ENCODE peak calls at places on chromosomes 16 and 17, in nine cellular contexts. One of them, this sample, is unnamed.

GRCh38 chr17:59330314-59330942 is 1.0 kb upstream of the YPEL2 start:
- DNase-seq in GM06990: no peak
- DNase-seq in stomach: peak
- DNase-seq in AG10803: no peak
- DNase-seq in CD8-positive, alpha-beta T cell: no peak
- DNase-seq in PC-3: peak
- DNase-seq in choroid plexus epithelial cell: no peak
- DNase-seq in lung: peak
- DNase-seq in A549: peak
- DNase-seq in this sample: no peak

GRCh38 chr17:152860-153420 is 15.6 kb downstream of the SCGB1C2 start:
- DNase-seq in GM06990: no peak
- DNase-seq in stomach: no peak
- DNase-seq in AG10803: no peak
- DNase-seq in CD8-positive, alpha-beta T cell: no peak
- DNase-seq in PC-3: no peak
- DNase-seq in choroid plexus epithelial cell: no peak
- DNase-seq in lung: no peak
- DNase-seq in A549: no peak
- DNase-seq in this sample: no peak

GRCh38 chr16:66127459-66128362 is 238.8 kb upstream of the CDH5 start:
- DNase-seq in GM06990: no peak
- DNase-seq in stomach: no peak
- DNase-seq in AG10803: no peak
- DNase-seq in CD8-positive, alpha-beta T cell: no peak
- DNase-seq in PC-3: peak
- DNase-seq in choroid plexus epithelial cell: peak
- DNase-seq in lung: no peak
- DNase-seq in A549: no peak
- DNase-seq in this sample: no peak

GRCh38 chr16:17408955-17409441 is 61.8 kb downstream of the XYLT1 start:
- DNase-seq in GM06990: peak
- DNase-seq in stomach: no peak
- DNase-seq in AG10803: peak
- DNase-seq in CD8-positive, alpha-beta T cell: no peak
- DNase-seq in PC-3: no peak
- DNase-seq in choroid plexus epithelial cell: no peak
- DNase-seq in lung: no peak
- DNase-seq in A549: no peak
- DNase-seq in this sample: peak

GRCh38 chr17:48577330-48577945 is 712 bp downstream of the HOXB4 start:
- DNase-seq in GM06990: no peak
- DNase-seq in stomach: no peak
- DNase-seq in AG10803: peak
- DNase-seq in CD8-positive, alpha-beta T cell: no peak
- DNase-seq in PC-3: peak
- DNase-seq in choroid plexus epithelial cell: no peak
- DNase-seq in lung: no peak
- DNase-seq in A549: no peak
- DNase-seq in this sample: no peak

GRCh38 chr17:8015957-8016631 is 13.7 kb downstream of the GUCY2D start:
- DNase-seq in GM06990: no peak
- DNase-seq in stomach: peak
- DNase-seq in AG10803: no peak
- DNase-seq in CD8-positive, alpha-beta T cell: no peak
- DNase-seq in PC-3: no peak
- DNase-seq in choroid plexus epithelial cell: no peak
- DNase-seq in lung: peak
- DNase-seq in A549: no peak
- DNase-seq in this sample: no peak

GRCh38 chr17:79844869-79845600 is 5.8 kb upstream of the CBX4 start:
- DNase-seq in GM06990: no peak
- DNase-seq in stomach: peak
- DNase-seq in AG10803: no peak
- DNase-seq in CD8-positive, alpha-beta T cell: peak
- DNase-seq in PC-3: peak
- DNase-seq in choroid plexus epithelial cell: no peak
- DNase-seq in lung: no peak
- DNase-seq in A549: peak
- DNase-seq in this sample: peak

GRCh38 chr16:58119509-58119845 is 9.7 kb downstream of the CFAP20 start:
- DNase-seq in GM06990: no peak
- DNase-seq in stomach: no peak
- DNase-seq in AG10803: no peak
- DNase-seq in CD8-positive, alpha-beta T cell: no peak
- DNase-seq in PC-3: no peak
- DNase-seq in choroid plexus epithelial cell: no peak
- DNase-seq in lung: no peak
- DNase-seq in A549: no peak
- DNase-seq in this sample: no peak

GRCh38 chr17:29524692-29525091 is 42.1 kb downstream of the ABHD15 start:
- DNase-seq in GM06990: no peak
- DNase-seq in stomach: no peak
- DNase-seq in AG10803: peak
- DNase-seq in CD8-positive, alpha-beta T cell: no peak
- DNase-seq in PC-3: no peak
- DNase-seq in choroid plexus epithelial cell: no peak
- DNase-seq in lung: no peak
- DNase-seq in A549: no peak
- DNase-seq in this sample: no peak

GRCh38 chr16:1993731-1994131 is 4.0 kb downstream of the SYNGR3 start:
- DNase-seq in GM06990: peak
- DNase-seq in stomach: no peak
- DNase-seq in AG10803: peak
- DNase-seq in CD8-positive, alpha-beta T cell: no peak
- DNase-seq in PC-3: peak
- DNase-seq in choroid plexus epithelial cell: peak
- DNase-seq in lung: no peak
- DNase-seq in A549: no peak
- DNase-seq in this sample: no peak

GRCh38 chr16:27795992-27796614 is 246.2 kb downstream of the KATNIP start:
- DNase-seq in GM06990: no peak
- DNase-seq in stomach: peak
- DNase-seq in AG10803: peak
- DNase-seq in CD8-positive, alpha-beta T cell: no peak
- DNase-seq in PC-3: peak
- DNase-seq in choroid plexus epithelial cell: peak
- DNase-seq in lung: peak
- DNase-seq in A549: no peak
- DNase-seq in this sample: peak

GRCh38 chr16:14586637-14587036 is 43.4 kb downstream of the PARN start:
- DNase-seq in GM06990: no peak
- DNase-seq in stomach: no peak
- DNase-seq in AG10803: no peak
- DNase-seq in CD8-positive, alpha-beta T cell: no peak
- DNase-seq in PC-3: no peak
- DNase-seq in choroid plexus epithelial cell: no peak
- DNase-seq in lung: no peak
- DNase-seq in A549: no peak
- DNase-seq in this sample: no peak

GRCh38 chr17:74737299-74738050 is 419 bp downstream of the RAB37 start:
- DNase-seq in GM06990: peak
- DNase-seq in stomach: no peak
- DNase-seq in AG10803: no peak
- DNase-seq in CD8-positive, alpha-beta T cell: peak
- DNase-seq in PC-3: peak
- DNase-seq in choroid plexus epithelial cell: no peak
- DNase-seq in lung: no peak
- DNase-seq in A549: peak
- DNase-seq in this sample: peak

GRCh38 chr17:16287563-16288027 is 65.7 kb downstream of the CENPV start:
- DNase-seq in GM06990: peak
- DNase-seq in stomach: peak
- DNase-seq in AG10803: peak
- DNase-seq in CD8-positive, alpha-beta T cell: no peak
- DNase-seq in PC-3: peak
- DNase-seq in choroid plexus epithelial cell: peak
- DNase-seq in lung: no peak
- DNase-seq in A549: no peak
- DNase-seq in this sample: peak

GRCh38 chr16:4147236-4147635 is 31.0 kb upstream of the ADCY9 start:
- DNase-seq in GM06990: no peak
- DNase-seq in stomach: no peak
- DNase-seq in AG10803: no peak
- DNase-seq in CD8-positive, alpha-beta T cell: no peak
- DNase-seq in PC-3: no peak
- DNase-seq in choroid plexus epithelial cell: no peak
- DNase-seq in lung: no peak
- DNase-seq in A549: no peak
- DNase-seq in this sample: no peak

GRCh38 chr17:12133183-12133582 is 112.5 kb downstream of the MAP2K4 start:
- DNase-seq in GM06990: no peak
- DNase-seq in stomach: no peak
- DNase-seq in AG10803: peak
- DNase-seq in CD8-positive, alpha-beta T cell: no peak
- DNase-seq in PC-3: no peak
- DNase-seq in choroid plexus epithelial cell: no peak
- DNase-seq in lung: no peak
- DNase-seq in A549: no peak
- DNase-seq in this sample: no peak

GRCh38 chr16:57276596-57276995 is 7.9 kb downstream of the PLLP start:
- DNase-seq in GM06990: no peak
- DNase-seq in stomach: no peak
- DNase-seq in AG10803: no peak
- DNase-seq in CD8-positive, alpha-beta T cell: no peak
- DNase-seq in PC-3: peak
- DNase-seq in choroid plexus epithelial cell: no peak
- DNase-seq in lung: no peak
- DNase-seq in A549: no peak
- DNase-seq in this sample: no peak

GRCh38 chr16:9138731-9139501 is 47.5 kb downstream of the HAPSTR1 start:
- DNase-seq in GM06990: peak
- DNase-seq in stomach: peak
- DNase-seq in AG10803: peak
- DNase-seq in CD8-positive, alpha-beta T cell: peak
- DNase-seq in PC-3: peak
- DNase-seq in choroid plexus epithelial cell: peak
- DNase-seq in lung: peak
- DNase-seq in A549: peak
- DNase-seq in this sample: peak

DNA sequence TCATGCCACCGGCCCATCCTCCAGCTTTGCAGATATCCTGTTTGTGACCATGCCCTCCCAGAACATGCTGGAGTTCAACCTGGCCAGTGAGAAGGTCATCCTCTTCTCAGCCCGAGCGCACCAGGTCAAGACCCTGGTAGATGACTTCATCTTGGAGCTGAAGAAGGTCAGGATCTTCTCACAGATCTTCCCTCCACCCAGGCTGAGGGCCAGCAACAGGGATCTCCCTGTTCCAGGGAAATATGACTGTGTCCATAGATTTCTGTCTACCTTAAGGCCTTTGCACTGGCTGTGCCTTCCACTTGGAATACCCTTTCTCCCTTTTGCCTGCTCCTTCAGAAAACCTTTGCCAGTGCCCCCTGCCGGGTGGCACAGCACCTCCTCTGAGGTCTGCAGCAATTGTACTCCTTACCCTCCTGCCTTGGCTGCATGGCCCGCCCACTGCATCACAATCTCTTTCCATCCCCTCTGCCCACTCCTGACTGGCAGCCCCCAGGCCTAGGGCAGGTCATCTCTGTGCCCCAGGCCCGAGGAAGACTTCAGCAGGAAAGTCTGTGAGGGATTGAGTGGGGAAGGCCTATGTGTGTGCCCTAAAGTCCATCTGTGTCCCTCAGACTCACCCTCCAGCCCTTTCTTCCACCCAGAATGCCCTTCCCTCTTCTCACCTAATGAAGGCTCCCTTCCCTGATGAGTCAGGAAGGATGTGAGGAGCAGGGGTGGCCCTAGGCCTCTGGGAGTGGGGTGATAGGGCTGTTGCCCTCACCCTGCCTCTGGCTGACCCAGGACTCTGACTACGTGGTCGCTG is 27.3 kb upstream of the ALKBH5 start:
- DNase-seq in GM06990: no peak
- DNase-seq in stomach: no peak
- DNase-seq in AG10803: no peak
- DNase-seq in CD8-positive, alpha-beta T cell: no peak
- DNase-seq in PC-3: no peak
- DNase-seq in choroid plexus epithelial cell: no peak
- DNase-seq in lung: no peak
- DNase-seq in A549: no peak
- DNase-seq in this sample: no peak
- TF ChIP-seq CTCF in GM06990: peak
- TF ChIP-seq CTCF in stomach: no peak
- TF ChIP-seq CTCF in AG10803: no peak
- TF ChIP-seq CTCF in CD8-positive, alpha-beta T cell: no peak
- TF ChIP-seq CTCF in PC-3: no peak
- TF ChIP-seq CTCF in choroid plexus epithelial cell: no peak
- TF ChIP-seq CTCF in lung: no peak
- TF ChIP-seq CTCF in A549: no peak
- TF ChIP-seq CTCF in this sample: no peak

GRCh38 chr17:76504117-76504516 is 2.9 kb upstream of the RHBDF2 start:
- DNase-seq in GM06990: no peak
- DNase-seq in stomach: no peak
- DNase-seq in AG10803: no peak
- DNase-seq in CD8-positive, alpha-beta T cell: no peak
- DNase-seq in PC-3: no peak
- DNase-seq in choroid plexus epithelial cell: peak
- DNase-seq in lung: no peak
- DNase-seq in A549: no peak
- DNase-seq in this sample: no peak
- TF ChIP-seq CTCF in GM06990: no peak
- TF ChIP-seq CTCF in stomach: no peak
- TF ChIP-seq CTCF in AG10803: no peak
- TF ChIP-seq CTCF in CD8-positive, alpha-beta T cell: no peak
- TF ChIP-seq CTCF in PC-3: peak
- TF ChIP-seq CTCF in choroid plexus epithelial cell: peak
- TF ChIP-seq CTCF in lung: no peak
- TF ChIP-seq CTCF in A549: no peak
- TF ChIP-seq CTCF in this sample: no peak

DNA sequence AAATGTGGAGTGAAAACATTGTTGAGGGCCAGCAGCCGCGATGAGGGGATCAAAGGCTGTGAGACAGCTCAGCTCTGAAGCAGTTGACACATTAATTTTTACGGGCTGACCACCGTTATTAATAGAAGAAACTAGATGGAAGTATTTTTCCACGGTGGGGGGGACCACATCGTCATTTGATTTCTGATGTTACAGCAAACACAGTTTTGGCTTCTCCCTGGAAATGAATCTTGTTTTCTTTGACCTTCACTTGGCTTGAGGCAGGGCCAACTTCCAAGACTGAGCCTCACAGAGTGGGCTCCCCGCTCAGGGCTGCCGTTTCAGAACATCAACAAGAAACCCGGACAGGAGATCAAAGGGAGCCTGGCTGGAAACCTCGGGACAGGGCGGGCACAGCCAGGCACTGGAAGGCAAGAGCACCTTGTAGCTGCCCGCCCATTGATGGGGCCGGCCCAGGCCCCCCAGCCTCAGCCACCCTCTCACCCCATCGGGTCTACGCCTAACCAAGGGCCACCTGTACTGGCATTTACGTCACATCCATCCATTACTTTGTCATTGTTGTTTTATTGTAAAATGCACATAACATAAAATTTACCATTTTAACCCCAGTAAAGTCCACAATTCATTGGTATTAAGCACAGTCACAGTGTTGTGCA is 124.6 kb downstream of the C16orf95 start:
- DNase-seq in GM06990: no peak
- DNase-seq in stomach: no peak
- DNase-seq in AG10803: no peak
- DNase-seq in CD8-positive, alpha-beta T cell: no peak
- DNase-seq in PC-3: no peak
- DNase-seq in choroid plexus epithelial cell: no peak
- DNase-seq in lung: no peak
- DNase-seq in A549: no peak
- DNase-seq in this sample: no peak
- TF ChIP-seq CTCF in GM06990: no peak
- TF ChIP-seq CTCF in stomach: no peak
- TF ChIP-seq CTCF in AG10803: no peak
- TF ChIP-seq CTCF in CD8-positive, alpha-beta T cell: no peak
- TF ChIP-seq CTCF in PC-3: no peak
- TF ChIP-seq CTCF in choroid plexus epithelial cell: no peak
- TF ChIP-seq CTCF in lung: no peak
- TF ChIP-seq CTCF in A549: no peak
- TF ChIP-seq CTCF in this sample: no peak

GRCh38 chr16:85114909-85115567 is 2.8 kb upstream of the CIBAR2 start:
- DNase-seq in GM06990: peak
- DNase-seq in stomach: peak
- DNase-seq in AG10803: peak
- DNase-seq in CD8-positive, alpha-beta T cell: peak
- DNase-seq in PC-3: peak
- DNase-seq in choroid plexus epithelial cell: peak
- DNase-seq in lung: peak
- DNase-seq in A549: peak
- DNase-seq in this sample: peak
- TF ChIP-seq CTCF in GM06990: peak
- TF ChIP-seq CTCF in stomach: peak
- TF ChIP-seq CTCF in AG10803: peak
- TF ChIP-seq CTCF in CD8-positive, alpha-beta T cell: peak
- TF ChIP-seq CTCF in PC-3: peak
- TF ChIP-seq CTCF in choroid plexus epithelial cell: peak
- TF ChIP-seq CTCF in lung: peak
- TF ChIP-seq CTCF in A549: peak
- TF ChIP-seq CTCF in this sample: peak

This sample was measured in GM12865.